ENCODE peak calls at places on chromosome 2, in four cellular contexts. W is IMR-90, Q is GM12878, B is K562. D is an unnamed sample.

GRCh38 chr2:127174977-127175376 is 45.1 kb downstream of the CYP27C1 start:
- DNase-seq in W (peak; percentile 31), Q (no peak), B (no peak), D (no peak)

GRCh38 chr2:203759692-203760365 is 53.4 kb downstream of the CD28 start:
- DNase-seq in W (peak; percentile 87), Q (no peak), B (no peak), D (peak; percentile 64)

GRCh38 chr2:101041413-101041812 is 39.3 kb downstream of the RPL31 start:
- DNase-seq in W (no peak), Q (no peak), B (no peak), D (no peak)

GRCh38 chr2:222393733-222394267 is 30.5 kb upstream of the SGPP2 start:
- DNase-seq in W (no peak), Q (no peak), B (no peak), D (no peak)

GRCh38 chr2:14831458-14831857 is 198.9 kb downstream of the LRATD1 start:
- DNase-seq in W (no peak), Q (no peak), B (no peak), D (no peak)

GRCh38 chr2:1314254-1314653 is 99.0 kb upstream of the TPO start:
- DNase-seq in W (no peak), Q (no peak), B (no peak), D (no peak)

GRCh38 chr2:100427627-100428258 is 10.3 kb upstream of the CHST10 start:
- DNase-seq in W (peak; percentile 38), Q (no peak), B (peak; percentile 45), D (no peak)

GRCh38 chr2:171703574-171704347 is 16.5 kb downstream of the DYNC1I2 start:
- DNase-seq in W (peak; percentile 56), Q (no peak), B (peak; percentile 45), D (peak; percentile 54)

GRCh38 chr2:10030311-10030736 is 13.0 kb upstream of the KLF11 start:
- DNase-seq in W (no peak), Q (no peak), B (peak; percentile 58), D (no peak)

GRCh38 chr2:162011718-162012564 is 62.1 kb downstream of the DPP4 start:
- DNase-seq in W (no peak), Q (no peak), B (no peak), D (no peak)

GRCh38 chr2:215998636-215999035 is 14.7 kb downstream of the MREG start:
- DNase-seq in W (no peak), Q (no peak), B (no peak), D (no peak)

GRCh38 chr2:176177580-176178270 is 10.7 kb upstream of the HOXD1 start:
- DNase-seq in W (no peak), Q (no peak), B (no peak), D (no peak)

GRCh38 chr2:11174222-11174621 is 19.0 kb downstream of the SLC66A3 start:
- DNase-seq in W (no peak), Q (no peak), B (no peak), D (no peak)

GRCh38 chr2:10009271-10009810 is 34.0 kb upstream of the KLF11 start:
- DNase-seq in W (no peak), Q (no peak), B (no peak), D (no peak)

GRCh38 chr2:108288534-108289106 is at the start of gene SULT1C2:
- DNase-seq in W (peak; percentile 12), Q (no peak), B (no peak), D (peak; percentile 23)

GRCh38 chr2:108633379-108633778 is 85.9 kb upstream of the RANBP2 start:
- DNase-seq in W (no peak), Q (no peak), B (no peak), D (no peak)

GRCh38 chr2:36515538-36515937 is 82.4 kb downstream of the FEZ2 start:
- DNase-seq in W (no peak), Q (no peak), B (no peak), D (no peak)

GRCh38 chr2:119148082-119148715 is 10.4 kb downstream of the C1QL2 start:
- DNase-seq in W (no peak), Q (no peak), B (no peak), D (no peak)

GRCh38 chr2:68431316-68431972 is 35.6 kb downstream of the FBXO48 start:
- DNase-seq in W (no peak), Q (no peak), B (no peak), D (no peak)

GRCh38 chr2:85439111-85439477 is 20.6 kb downstream of the SH2D6 start:
- DNase-seq in W (no peak), Q (no peak), B (no peak), D (no peak)

GRCh38 chr2:85538507-85539360 is at the start of gene MAT2A:
- DNase-seq in W (peak; percentile 90), Q (peak; percentile 56), B (peak; percentile 95), D (peak; percentile 97)

GRCh38 chr2:68579689-68580088 is 63.7 kb upstream of the PROKR1 start:
- DNase-seq in W (no peak), Q (no peak), B (no peak), D (no peak)

GRCh38 chr2:92072461-92073035 is 2798.7 kb upstream of the TEKT4 start:
- DNase-seq in W (no peak), Q (no peak), B (peak; percentile 0), D (no peak)

GRCh38 chr2:74261204-74261864 is 62.9 kb downstream of the MTHFD2 start:
- DNase-seq in W (no peak), Q (no peak), B (no peak), D (peak; percentile 52)

GRCh38 chr2:33153008-33153407 is 206.3 kb downstream of the LTBP1 start:
- DNase-seq in W (peak; percentile 75), Q (no peak), B (no peak), D (no peak)

GRCh38 chr2:168912466-168913170 is 11.5 kb downstream of the G6PC2 start:
- DNase-seq in W (peak; percentile 4), Q (no peak), B (no peak), D (no peak)

GRCh38 chr2:181466661-181467576 is 9.7 kb downstream of the ITGA4 start:
- DNase-seq in W (peak; percentile 63), Q (no peak), B (peak; percentile 7), D (no peak)

GRCh38 chr2:199223791-199224190 is 233.9 kb downstream of the SATB2 start:
- DNase-seq in W (peak; percentile 16), Q (no peak), B (no peak), D (peak; percentile 35)

GRCh38 chr2:236712304-236712703 is 142.7 kb downstream of the ACKR3 start:
- DNase-seq in W (peak; percentile 23), Q (no peak), B (no peak), D (no peak)

GRCh38 chr2:121825003-121825950 is 69.8 kb downstream of the TSN start:
- DNase-seq in W (no peak), Q (no peak), B (no peak), D (no peak)

GRCh38 chr2:240024766-240025165 is 376 bp downstream of the NDUFA10 start:
- DNase-seq in W (no peak), Q (no peak), B (peak; percentile 33), D (peak; percentile 24)

GRCh38 chr2:139271149-139271548 is 491.0 kb upstream of the NXPH2 start:
- DNase-seq in W (no peak), Q (no peak), B (no peak), D (no peak)

GRCh38 chr2:145760781-145761649 is 1241.1 kb upstream of the ZEB2 start:
- DNase-seq in W (peak; percentile 79), Q (no peak), B (no peak), D (no peak)

GRCh38 chr2:143282684-143283083 is 153.5 kb downstream of the ARHGAP15 start:
- DNase-seq in W (no peak), Q (no peak), B (no peak), D (no peak)

GRCh38 chr2:29629495-29629894 is 291.9 kb downstream of the ALK start:
- DNase-seq in W (no peak), Q (no peak), B (no peak), D (no peak)

GRCh38 chr2:88690591-88691338 is 708 bp upstream of the RPIA start:
- DNase-seq in W (peak; percentile 2), Q (no peak), B (peak; percentile 49), D (peak; percentile 49)

GRCh38 chr2:138742446-138743057 is 37.6 kb downstream of the NXPH2 start:
- DNase-seq in W (no peak), Q (no peak), B (no peak), D (no peak)

GRCh38 chr2:112923237-112923966 is 12.4 kb downstream of the IL37 start:
- DNase-seq in W (no peak), Q (no peak), B (peak; percentile 76), D (no peak)

GRCh38 chr2:25806941-25807340 is 71.3 kb downstream of the ASXL2 start:
- DNase-seq in W (no peak), Q (no peak), B (no peak), D (no peak)

GRCh38 chr2:32558492-32558891 is 69.4 kb upstream of the TTC27 start:
- DNase-seq in W (no peak), Q (no peak), B (no peak), D (no peak)

GRCh38 chr2:38377501-38378258 is 607 bp upstream of the ATL2 start:
- DNase-seq in W (peak; percentile 75), Q (no peak), B (no peak), D (peak; percentile 17)
- TF ChIP-seq ELK1 in W (no peak), Q (no peak), B (no peak), D (no peak)

GRCh38 chr2:15907461-15908324 is 32.7 kb upstream of the MYCN start:
- DNase-seq in W (no peak), Q (no peak), B (no peak), D (no peak)

GRCh38 chr2:15908371-15908770 is 32.0 kb upstream of the MYCN start:
- DNase-seq in W (no peak), Q (no peak), B (no peak), D (no peak)

GRCh38 chr2:15905986-15906491 is 34.3 kb upstream of the MYCN start:
- DNase-seq in W (no peak), Q (no peak), B (no peak), D (no peak)

GRCh38 chr2:15906778-15907177 is 33.6 kb upstream of the MYCN start:
- DNase-seq in W (no peak), Q (no peak), B (no peak), D (no peak)

GRCh38 chr2:15905267-15905645 is 35.1 kb upstream of the MYCN start:
- DNase-seq in W (no peak), Q (no peak), B (no peak), D (no peak)
- TF ChIP-seq USF2 in W (no peak), Q (no peak), B (no peak), D (no peak)

GRCh38 chr2:152585830-152586484 is 131.3 kb downstream of the PRPF40A start:
- DNase-seq in W (peak; percentile 96), Q (no peak), B (no peak), D (no peak)
- TF ChIP-seq ELK1 in W (no peak), Q (no peak), B (no peak), D (no peak)

GRCh38 chr2:3619033-3619432 is 24.1 kb downstream of the COLEC11 start:
- DNase-seq in W (no peak), Q (no peak), B (no peak), D (no peak)
- TF ChIP-seq USF2 in W (no peak), Q (no peak), B (no peak), D (no peak)

GRCh38 chr2:96763511-96764252 is 3.0 kb downstream of the CNNM4 start:
- DNase-seq in W (no peak), Q (no peak), B (peak; percentile 75), D (no peak)
- TF ChIP-seq ELK1 in W (no peak), Q (no peak), B (no peak), D (no peak)

D was measured in A549.